ENCODE peak calls at places on chromosomes 5 and 9, in four cellular contexts. G is CD8-positive, alpha-beta T cell; X is GM06990; R is trophoblast cell. P is an unnamed sample.

GRCh38 chr9:87494970-87495471 is 2.6 kb upstream of the DAPK1 start:
- DNase-seq in G (no peak), X (no peak), R (no peak), P (no peak)

GRCh38 chr9:127884976-127885490 is 7.6 kb upstream of the AK1 start:
- DNase-seq in G (no peak), X (no peak), R (no peak), P (no peak)

GRCh38 chr5:31556461-31556860 is 24.4 kb downstream of the C5orf22 start:
- DNase-seq in G (no peak), X (no peak), R (no peak), P (no peak)

GRCh38 chr5:160271396-160271795 is 41.0 kb downstream of the CCNJL start:
- DNase-seq in G (no peak), X (no peak), R (no peak), P (peak)

GRCh38 chr5:62138607-62139006 is 167.4 kb upstream of the KIF2A start:
- DNase-seq in G (no peak), X (no peak), R (no peak), P (no peak)

GRCh38 chr5:32453916-32454315 is 9.4 kb upstream of the ZFR start:
- DNase-seq in G (no peak), X (no peak), R (peak), P (no peak)

GRCh38 chr5:179288101-179288808 is 57.0 kb downstream of the ADAMTS2 start:
- DNase-seq in G (no peak), X (no peak), R (no peak), P (no peak)

GRCh38 chr9:86735772-86736458 is 211.4 kb downstream of the GAS1 start:
- DNase-seq in G (no peak), X (no peak), R (no peak), P (no peak)

GRCh38 chr5:165029471-165029870 is 1524.1 kb downstream of the MAT2B start:
- DNase-seq in G (no peak), X (no peak), R (peak), P (no peak)

GRCh38 chr5:80655231-80655784 is 525 bp upstream of the DHFR start:
- DNase-seq in G (no peak), X (no peak), R (no peak), P (no peak)

GRCh38 chr5:150641826-150642566 is 1.5 kb downstream of the SYNPO start:
- DNase-seq in G (no peak), X (no peak), R (peak), P (no peak)

GRCh38 chr5:141692533-141692888 is 10.5 kb upstream of the ARAP3 start:
- DNase-seq in G (no peak), X (no peak), R (no peak), P (no peak)

GRCh38 chr5:31824886-31825774 is 186.2 kb downstream of the PDZD2 start:
- DNase-seq in G (peak), X (peak), R (peak), P (no peak)

GRCh38 chr9:14351206-14351605 is 37.3 kb upstream of the NFIB start:
- DNase-seq in G (no peak), X (no peak), R (no peak), P (no peak)

GRCh38 chr5:78151594-78152271 is 142.8 kb downstream of the AP3B1 start:
- DNase-seq in G (no peak), X (no peak), R (no peak), P (no peak)

GRCh38 chr9:133737071-133737773 is 930 bp downstream of the SARDH start:
- DNase-seq in G (no peak), X (no peak), R (no peak), P (no peak)
- H3K4me3 ChIP-seq in G (no peak), X (no peak), R (no peak), P (no peak)

GRCh38 chr9:129640086-129640870 is 1.7 kb downstream of the ASB6 start:
- DNase-seq in G (no peak), X (no peak), R (no peak), P (no peak)
- H3K4me3 ChIP-seq in G (peak), X (peak), R (no peak), P (no peak)

DNA sequence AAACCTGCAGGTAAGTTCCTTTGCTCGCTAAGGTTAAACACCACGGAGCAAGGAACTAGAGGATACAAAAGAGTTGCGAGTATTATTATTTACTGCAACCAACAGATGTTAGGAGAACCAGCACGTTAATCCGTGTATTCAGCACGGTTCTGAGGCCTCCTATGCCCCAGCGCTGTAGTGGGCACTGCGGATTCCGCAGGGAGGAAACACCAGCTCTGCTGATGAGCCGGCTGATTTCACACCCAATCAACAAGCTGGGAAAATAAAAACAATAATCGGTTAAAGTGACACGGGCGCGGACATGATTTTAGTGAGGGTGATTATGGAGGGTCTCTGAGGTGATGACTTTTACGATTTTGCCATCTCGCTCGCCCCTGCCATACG is 689 bp upstream of the PRELID2 start:
- DNase-seq in G (no peak), X (no peak), R (no peak), P (no peak)
- H3K4me3 ChIP-seq in G (no peak), X (no peak), R (no peak), P (peak)

GRCh38 chr9:130029591-130029990 is 13.4 kb downstream of the FNBP1 start:
- DNase-seq in G (no peak), X (no peak), R (no peak), P (no peak)
- H3K4me3 ChIP-seq in G (no peak), X (peak), R (no peak), P (peak)

P was measured in GM12864.